ENCODE peak calls at places on chromosome 7, in eight cellular contexts. O, H, N, J, T, I, K and E are unnamed samples.
A peak's percentile ranks its signal among the peaks of the same experiment; 100 is the strongest.

GRCh38 chr7:120920588-120920987 is 30.0 kb upstream of the ING3 start:
- DNase-seq in O (no peak), N (no peak), J (no peak), H (no peak), K (no peak), T (no peak), I (no peak), E (no peak)

GRCh38 chr7:140006600-140006999 is 56.2 kb downstream of the PARP12 start:
- DNase-seq in I (no peak), T (no peak), J (no peak), H (no peak), K (no peak), O (no peak), N (no peak), E (no peak)

GRCh38 chr7:137670521-137671064 is 176.2 kb downstream of the DGKI start:
- DNase-seq in N (no peak), J (no peak), I (no peak), T (no peak), H (no peak), O (peak; percentile 93), K (peak; percentile 38), E (no peak)

GRCh38 chr7:147640821-147641220 is 949.7 kb upstream of the C7orf33 start:
- DNase-seq in N (no peak), T (no peak), O (no peak), K (no peak), J (no peak), H (no peak), I (no peak), E (no peak)

GRCh38 chr7:4123823-4124222 is 558.3 kb upstream of the FOXK1 start:
- DNase-seq in K (no peak), O (no peak), I (no peak), J (no peak), N (no peak), T (no peak), H (no peak), E (no peak)

GRCh38 chr7:158423190-158423555 is 164.4 kb downstream of the PTPRN2 start:
- DNase-seq in O (no peak), H (no peak), T (no peak), I (no peak), K (no peak), J (no peak), N (no peak), E (no peak)

GRCh38 chr7:159197066-159197975 is 52.7 kb upstream of the VIPR2 start:
- DNase-seq in H (no peak), I (peak; percentile 26), N (no peak), T (no peak), K (no peak), J (no peak), O (no peak), E (no peak)

GRCh38 chr7:140923358-140924006 is 1.2 kb downstream of the BRAF start:
- DNase-seq in J (no peak), O (peak; percentile 25), N (peak; percentile 32), T (no peak), H (no peak), I (peak; percentile 41), K (no peak), E (no peak)

GRCh38 chr7:75844158-75844557 is 30.6 kb upstream of the CCL24 start:
- DNase-seq in O (no peak), J (no peak), I (no peak), N (no peak), T (no peak), H (no peak), K (no peak), E (no peak)

GRCh38 chr7:86643478-86644281 is at the start of gene GRM3:
- DNase-seq in T (no peak), N (no peak), O (no peak), J (no peak), K (no peak), H (peak; percentile 42), I (no peak), E (peak; percentile 76)

GRCh38 chr7:149283321-149283720 is 21.3 kb downstream of the ZNF783 start:
- DNase-seq in J (peak; percentile 71), H (no peak), I (no peak), N (no peak), T (no peak), K (no peak), O (no peak), E (no peak)

GRCh38 chr7:94632338-94633024 is 23.5 kb downstream of the SGCE start:
- DNase-seq in H (no peak), N (peak; percentile 82), O (peak; percentile 83), K (peak; percentile 17), T (no peak), I (no peak), J (no peak), E (no peak)

GRCh38 chr7:11373546-11374142 is 400.0 kb downstream of the PHF14 start:
- DNase-seq in N (peak; percentile 39), J (no peak), I (no peak), K (no peak), H (no peak), O (peak; percentile 22), T (no peak), E (no peak)
- TF ChIP-seq CTCF in N (peak; percentile 65), J (no peak), I (no peak), K (peak; percentile 58), H (peak; percentile 41), O (peak; percentile 50), T (no peak), E (peak; percentile 60)

GRCh38 chr7:114050571-114050970 is 131.8 kb upstream of the PPP1R3A start:
- DNase-seq in I (no peak), H (no peak), J (no peak), O (no peak), T (no peak), N (no peak), K (no peak), E (no peak)
- TF ChIP-seq CTCF in I (no peak), H (no peak), J (no peak), O (no peak), T (no peak), N (no peak), K (no peak), E (no peak)

GRCh38 chr7:107044347-107045194 is at the start of gene PRKAR2B:
- DNase-seq in J (peak; percentile 79), I (peak; percentile 76), T (peak; percentile 16), N (peak; percentile 49), K (peak; percentile 65), O (peak; percentile 23), H (peak; percentile 72), E (peak; percentile 92)
- TF ChIP-seq CTCF in J (no peak), I (no peak), T (no peak), N (no peak), K (no peak), O (no peak), H (no peak), E (no peak)

DNA sequence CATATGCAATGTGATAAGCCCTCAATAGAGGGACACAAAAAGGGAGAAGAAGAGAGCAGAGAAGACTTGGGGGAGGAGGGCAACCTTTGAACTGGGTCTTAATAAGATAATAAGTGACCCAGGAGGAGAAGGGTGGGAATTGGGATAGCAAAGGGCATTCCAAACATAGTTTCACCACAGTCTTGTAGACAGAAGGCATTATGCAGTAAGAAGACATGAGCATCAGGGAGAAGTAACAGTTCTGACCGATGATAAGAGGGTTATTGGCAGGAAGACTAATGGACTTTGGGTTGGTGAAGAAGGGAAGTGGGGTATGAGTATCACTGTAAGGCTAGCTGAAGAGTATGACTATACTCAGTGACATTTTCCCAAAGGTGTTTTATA is 63.6 kb downstream of the TES start:
- DNase-seq in I (no peak), N (no peak), H (no peak), K (no peak), J (no peak), T (no peak), O (no peak), E (no peak)
- TF ChIP-seq CTCF in I (no peak), N (no peak), H (no peak), K (no peak), J (no peak), T (no peak), O (no peak), E (no peak)

GRCh38 chr7:113267271-113267670 is 148.9 kb upstream of the SMIM30 start:
- DNase-seq in K (no peak), I (no peak), J (no peak), H (no peak), N (peak; percentile 14), O (peak; percentile 2), T (no peak), E (no peak)
- TF ChIP-seq CTCF in K (no peak), I (no peak), J (no peak), H (no peak), N (no peak), O (no peak), T (no peak), E (no peak)

GRCh38 chr7:731440-732085 is 4.5 kb upstream of the PRKAR1B start:
- DNase-seq in K (no peak), N (no peak), T (no peak), H (peak; percentile 24), I (no peak), O (no peak), J (no peak), E (no peak)

GRCh38 chr7:734214-734613 is 7.1 kb upstream of the PRKAR1B start:
- DNase-seq in I (no peak), O (no peak), K (no peak), T (no peak), J (no peak), N (no peak), H (no peak), E (no peak)

GRCh38 chr7:730501-731439 is 3.7 kb upstream of the PRKAR1B start:
- DNase-seq in K (no peak), N (no peak), O (no peak), H (peak; percentile 25), I (no peak), J (no peak), T (no peak), E (no peak)

GRCh38 chr7:732556-732955 is 5.5 kb upstream of the PRKAR1B start:
- DNase-seq in T (no peak), I (no peak), J (no peak), H (no peak), O (no peak), K (no peak), N (no peak), E (no peak)

GRCh38 chr7:732094-732541 is 5.0 kb upstream of the PRKAR1B start:
- DNase-seq in O (peak; percentile 55), I (peak; percentile 66), K (no peak), J (no peak), T (peak; percentile 72), N (no peak), H (peak; percentile 62), E (no peak)
- TF ChIP-seq CTCF in O (peak; percentile 25), I (no peak), K (no peak), J (no peak), T (peak; percentile 49), N (no peak), H (peak; percentile 38), E (no peak)

GRCh38 chr7:100640438-100641410 is 628 bp downstream of the TFR2 start:
- DNase-seq in K (no peak), N (no peak), J (no peak), T (no peak), O (no peak), H (no peak), I (no peak), E (no peak)
- TF ChIP-seq CTCF in K (no peak), N (no peak), J (no peak), T (no peak), O (no peak), H (no peak), I (no peak), E (no peak)